ENCODE peak calls at places on chromosome 7, in four cellular contexts. Z is esophagus muscularis mucosa, S is NCI-H748 treated with DMSO at 0.1 percent for 48 hours, L is transverse colon. W is an unnamed sample.

GRCh38 chr7:77442631-77443420 is 26.7 kb upstream of the GSAP start:
- DNase-seq in Z (no peak), S (no peak), L (no peak), W (no peak)

GRCh38 chr7:26451997-26452396 is 160.3 kb downstream of the SNX10 start:
- DNase-seq in Z (no peak), S (no peak), L (no peak), W (no peak)

GRCh38 chr7:134276951-134277350 is 39.8 kb downstream of the SLC35B4 start:
- DNase-seq in Z (no peak), S (no peak), L (no peak), W (no peak)

GRCh38 chr7:128833939-128834310 is 3.7 kb downstream of the FLNC start:
- DNase-seq in Z (no peak), S (no peak), L (no peak), W (no peak)

GRCh38 chr7:116265881-116266280 is 55.5 kb downstream of the TES start:
- DNase-seq in Z (no peak), S (no peak), L (no peak), W (no peak)

GRCh38 chr7:39353615-39354376 is 212.4 kb upstream of the YAE1 start:
- DNase-seq in Z (no peak), S (peak; percentile 17), L (peak; percentile 10), W (no peak)

GRCh38 chr7:150799741-150800575 is at the start of gene TMEM176B:
- DNase-seq in Z (peak; percentile 83), S (peak; percentile 38), L (peak; percentile 76), W (no peak)

GRCh38 chr7:87416682-87417587 is 58.5 kb downstream of the ABCB4 start:
- DNase-seq in Z (no peak), S (peak; percentile 61), L (peak; percentile 63), W (peak; percentile 54)

GRCh38 chr7:38428040-38428439 is 154.6 kb upstream of the TARP start:
- DNase-seq in Z (no peak), S (no peak), L (no peak), W (no peak)

GRCh38 chr7:4684826-4685225 is 2.7 kb downstream of the FOXK1 start:
- DNase-seq in Z (no peak), S (no peak), L (no peak), W (no peak)

GRCh38 chr7:121313220-121313792 is 15.5 kb upstream of the WNT16 start:
- DNase-seq in Z (no peak), S (no peak), L (peak; percentile 29), W (no peak)

GRCh38 chr7:87056346-87056745 is 3.1 kb downstream of the ELAPOR2 start:
- DNase-seq in Z (no peak), S (no peak), L (no peak), W (no peak)

GRCh38 chr7:155999631-156000489 is 187.6 kb upstream of the SHH start:
- DNase-seq in Z (no peak), S (no peak), L (no peak), W (no peak)

GRCh38 chr7:79997345-79997744 is 137.3 kb upstream of the GNAI1 start:
- DNase-seq in Z (no peak), S (no peak), L (no peak), W (no peak)

W was measured in stimulated activated naive CD8-positive, alpha-beta T cell treated with anti-CD3 and anti-CD28 coated beads, Interleukin-15, amount 100 ng/mL, for 72 hours.